ENCODE peak calls at places on chromosomes 5 and 9, in ten cellular contexts. N is skeletal muscle cell, H is astrocyte, F is foreskin fibroblast, R is GM13977, G is right atrium auricular region, K is KBM-7, U is right lobe of liver, B is NCI-H146, X is T-cell. Q is an unnamed sample.

GRCh38 chr9:105257767-105258166 is 13.3 kb downstream of the SLC44A1 start:
- DNase-seq in N (no peak), H (no peak), F (no peak), R (no peak), G (no peak), K (no peak), U (no peak), B (no peak), X (no peak), Q (no peak)

GRCh38 chr5:109924708-109925107 is 235.0 kb downstream of the MAN2A1 start:
- DNase-seq in N (no peak), H (no peak), F (peak), R (no peak), G (no peak), K (no peak), U (no peak), B (no peak), X (no peak), Q (no peak)

GRCh38 chr5:10866913-10867312 is 105.9 kb upstream of the DAP start:
- DNase-seq in N (no peak), H (no peak), F (no peak), R (no peak), G (no peak), K (no peak), U (no peak), B (no peak), X (no peak), Q (no peak)

GRCh38 chr5:23352437-23352836 is 155.0 kb upstream of the PRDM9 start:
- DNase-seq in N (no peak), H (no peak), F (no peak), R (no peak), G (no peak), K (peak), U (no peak), B (peak), X (no peak), Q (no peak)

GRCh38 chr5:68759593-68759992 is 334.2 kb upstream of the SLC30A5 start:
- DNase-seq in N (no peak), H (no peak), F (no peak), R (no peak), G (no peak), K (no peak), U (peak), B (no peak), X (no peak), Q (no peak)

GRCh38 chr9:4994166-4994890 is 9.3 kb downstream of the JAK2 start:
- DNase-seq in N (no peak), H (no peak), F (no peak), R (no peak), G (no peak), K (no peak), U (no peak), B (peak), X (no peak), Q (no peak)

GRCh38 chr9:110479481-110479880 is 100.1 kb downstream of the SVEP1 start:
- DNase-seq in N (no peak), H (no peak), F (no peak), R (no peak), G (no peak), K (no peak), U (no peak), B (no peak), X (no peak), Q (no peak)

GRCh38 chr9:92506184-92506857 is 24.0 kb upstream of the ASPN start:
- DNase-seq in N (peak), H (peak), F (peak), R (no peak), G (peak), K (no peak), U (no peak), B (no peak), X (no peak), Q (no peak)

GRCh38 chr9:131310833-131311554 is 21.5 kb downstream of the PLPP7 start:
- DNase-seq in N (no peak), H (no peak), F (no peak), R (peak), G (peak), K (peak), U (no peak), B (peak), X (peak), Q (peak)

GRCh38 chr9:136312436-136312835 is 8.5 kb upstream of the CCDC187 start:
- DNase-seq in N (no peak), H (no peak), F (peak), R (peak), G (no peak), K (peak), U (no peak), B (peak), X (peak), Q (peak)

GRCh38 chr5:122078116-122078865 is at the start of gene LOX:
- DNase-seq in N (peak), H (peak), F (peak), R (peak), G (peak), K (peak), U (peak), B (peak), X (no peak), Q (no peak)